ENCODE peak calls at places on chromosomes 1 and 21, in six cellular contexts. T is iPS-NIHi11, Z is colonic mucosa, H is heart left ventricle, I is HTR-8/SVneo, F is activated gamma-delta T cell. J is an unnamed sample.

GRCh38 chr21:29655577-29655976 is 284.2 kb downstream of the GRIK1 start:
- DNase-seq in Z (no peak), T (no peak), I (no peak), F (no peak), H (no peak), J (no peak)

GRCh38 chr1:92411511-92411910 is 75.2 kb downstream of the GFI1 start:
- DNase-seq in Z (peak; percentile 55), T (no peak), H (no peak), I (peak; percentile 15), F (no peak), J (peak; percentile 11)

GRCh38 chr1:161858271-161858670 is 92.2 kb downstream of the ATF6 start:
- DNase-seq in T (no peak), F (no peak), I (no peak), Z (no peak), H (no peak), J (no peak)

GRCh38 chr1:237170149-237170548 is 128.2 kb downstream of the RYR2 start:
- DNase-seq in Z (no peak), T (no peak), H (no peak), F (no peak), I (no peak), J (no peak)

GRCh38 chr21:39444406-39445145 is 1.0 kb downstream of the LCA5L start:
- DNase-seq in I (peak; percentile 44), Z (no peak), T (no peak), H (no peak), F (no peak), J (no peak)

GRCh38 chr1:93707956-93708355 is 26.3 kb upstream of the BCAR3 start:
- DNase-seq in Z (no peak), T (no peak), I (no peak), F (no peak), H (no peak), J (no peak)

GRCh38 chr1:229379901-229380300 is 37.1 kb upstream of the CCSAP start:
- DNase-seq in F (no peak), I (no peak), T (no peak), H (no peak), Z (no peak), J (no peak)

GRCh38 chr1:86714159-86714558 is 9.8 kb downstream of the SH3GLB1 start:
- DNase-seq in T (no peak), F (no peak), Z (no peak), I (no peak), H (no peak), J (no peak)

GRCh38 chr1:241888232-241888631 is 40.2 kb downstream of the EXO1 start:
- DNase-seq in T (no peak), F (no peak), I (peak; percentile 11), H (no peak), Z (no peak), J (no peak)

GRCh38 chr1:20440785-20441200 is 45.2 kb downstream of the CAMK2N1 start:
- DNase-seq in Z (peak; percentile 63), H (no peak), T (peak; percentile 84), F (no peak), I (peak; percentile 63), J (no peak)

GRCh38 chr21:16279658-16280581 is 550.1 kb downstream of the USP25 start:
- DNase-seq in H (peak; percentile 35), I (no peak), Z (no peak), T (peak; percentile 31), F (no peak), J (peak; percentile 82)

GRCh38 chr1:2506007-2506860 is 20.2 kb downstream of the PANK4 start:
- DNase-seq in I (no peak), Z (no peak), F (no peak), H (no peak), T (peak; percentile 67), J (no peak)

GRCh38 chr1:117546467-117546866 is 59.4 kb upstream of the TENT5C start:
- DNase-seq in H (no peak), Z (no peak), I (no peak), T (no peak), F (no peak), J (no peak)

GRCh38 chr1:216140650-216141547 is 282.3 kb downstream of the USH2A start:
- DNase-seq in T (no peak), F (no peak), Z (no peak), I (no peak), H (no peak), J (no peak)

GRCh38 chr1:26125946-26126320 is 14.3 kb downstream of the PDIK1L start:
- DNase-seq in F (no peak), T (no peak), H (no peak), Z (no peak), I (no peak), J (no peak)

GRCh38 chr21:15441060-15441493 is 288.7 kb upstream of the USP25 start:
- DNase-seq in T (peak; percentile 27), F (no peak), Z (no peak), H (no peak), I (no peak), J (no peak)

GRCh38 chr1:64073705-64074104 is 129.7 kb upstream of the UBE2U start:
- DNase-seq in F (no peak), I (no peak), H (no peak), T (no peak), Z (no peak), J (peak; percentile 73)

J was measured in foreskin melanocyte.